ENCODE peak calls at places on chromosomes 16 and 17, in eight cellular contexts. One of them, this sample, is unnamed.

GRCh38 chr17:17815062-17815406 is 21.8 kb downstream of the SREBF1 start:
- DNase-seq in A549: no peak
- DNase-seq in ovary: no peak
- DNase-seq in cardiac muscle cell: no peak
- DNase-seq in AG09309: no peak
- DNase-seq in mucosa of descending colon: no peak
- DNase-seq in suprapubic skin: no peak
- DNase-seq in skeletal muscle cell: no peak
- DNase-seq in this sample: no peak

GRCh38 chr16:69589434-69590269 is 23.9 kb downstream of the NFAT5 start:
- DNase-seq in A549: no peak
- DNase-seq in ovary: no peak
- DNase-seq in cardiac muscle cell: peak; percentile 12
- DNase-seq in AG09309: no peak
- DNase-seq in mucosa of descending colon: no peak
- DNase-seq in suprapubic skin: no peak
- DNase-seq in skeletal muscle cell: no peak
- DNase-seq in this sample: no peak

GRCh38 chr16:26526633-26527032 is 540.1 kb upstream of the C16orf82 start:
- DNase-seq in A549: no peak
- DNase-seq in ovary: no peak
- DNase-seq in cardiac muscle cell: no peak
- DNase-seq in AG09309: no peak
- DNase-seq in mucosa of descending colon: no peak
- DNase-seq in suprapubic skin: no peak
- DNase-seq in skeletal muscle cell: no peak
- DNase-seq in this sample: no peak

GRCh38 chr17:65559802-65560627 is 1.4 kb downstream of the AXIN2 start:
- DNase-seq in A549: peak; percentile 67
- DNase-seq in ovary: peak; percentile 77
- DNase-seq in cardiac muscle cell: peak; percentile 51
- DNase-seq in AG09309: no peak
- DNase-seq in mucosa of descending colon: peak; percentile 69
- DNase-seq in suprapubic skin: no peak
- DNase-seq in skeletal muscle cell: no peak
- DNase-seq in this sample: no peak

GRCh38 chr17:12070561-12070960 is 49.9 kb downstream of the MAP2K4 start:
- DNase-seq in A549: no peak
- DNase-seq in ovary: no peak
- DNase-seq in cardiac muscle cell: peak; percentile 71
- DNase-seq in AG09309: peak; percentile 45
- DNase-seq in mucosa of descending colon: no peak
- DNase-seq in suprapubic skin: no peak
- DNase-seq in skeletal muscle cell: peak; percentile 38
- DNase-seq in this sample: peak; percentile 80

GRCh38 chr16:47045459-47045858 is 72.0 kb upstream of the DNAJA2 start:
- DNase-seq in A549: no peak
- DNase-seq in ovary: no peak
- DNase-seq in cardiac muscle cell: peak; percentile 28
- DNase-seq in AG09309: no peak
- DNase-seq in mucosa of descending colon: no peak
- DNase-seq in suprapubic skin: no peak
- DNase-seq in skeletal muscle cell: no peak
- DNase-seq in this sample: no peak

GRCh38 chr17:33125552-33125950 is 133.9 kb downstream of the SPACA3 start:
- DNase-seq in A549: no peak
- DNase-seq in ovary: no peak
- DNase-seq in cardiac muscle cell: no peak
- DNase-seq in AG09309: no peak
- DNase-seq in mucosa of descending colon: no peak
- DNase-seq in suprapubic skin: no peak
- DNase-seq in skeletal muscle cell: no peak
- DNase-seq in this sample: no peak

GRCh38 chr16:9499921-9500593 is 408.6 kb downstream of the HAPSTR1 start:
- DNase-seq in A549: no peak
- DNase-seq in ovary: no peak
- DNase-seq in cardiac muscle cell: no peak
- DNase-seq in AG09309: no peak
- DNase-seq in mucosa of descending colon: no peak
- DNase-seq in suprapubic skin: no peak
- DNase-seq in skeletal muscle cell: no peak
- DNase-seq in this sample: no peak

GRCh38 chr16:30738984-30739951 is 9.0 kb upstream of the PHKG2 start:
- DNase-seq in A549: no peak
- DNase-seq in ovary: no peak
- DNase-seq in cardiac muscle cell: no peak
- DNase-seq in AG09309: no peak
- DNase-seq in mucosa of descending colon: no peak
- DNase-seq in suprapubic skin: no peak
- DNase-seq in skeletal muscle cell: no peak
- DNase-seq in this sample: no peak

GRCh38 chr17:4554441-4554996 is 665 bp downstream of the MYBBP1A start:
- DNase-seq in A549: no peak
- DNase-seq in ovary: no peak
- DNase-seq in cardiac muscle cell: no peak
- DNase-seq in AG09309: no peak
- DNase-seq in mucosa of descending colon: no peak
- DNase-seq in suprapubic skin: no peak
- DNase-seq in skeletal muscle cell: no peak
- DNase-seq in this sample: no peak

GRCh38 chr17:79537061-79537460 is 73.8 kb downstream of the RBFOX3 start:
- DNase-seq in A549: no peak
- DNase-seq in ovary: no peak
- DNase-seq in cardiac muscle cell: no peak
- DNase-seq in AG09309: no peak
- DNase-seq in mucosa of descending colon: no peak
- DNase-seq in suprapubic skin: no peak
- DNase-seq in skeletal muscle cell: no peak
- DNase-seq in this sample: no peak

GRCh38 chr17:17063546-17064122 is 21.4 kb downstream of the MPRIP start:
- DNase-seq in A549: no peak
- DNase-seq in ovary: peak; percentile 41
- DNase-seq in cardiac muscle cell: no peak
- DNase-seq in AG09309: no peak
- DNase-seq in mucosa of descending colon: no peak
- DNase-seq in suprapubic skin: no peak
- DNase-seq in skeletal muscle cell: no peak
- DNase-seq in this sample: peak; percentile 29

GRCh38 chr17:71023631-71024030 is 854.3 kb downstream of the KCNJ2 start:
- DNase-seq in A549: no peak
- DNase-seq in ovary: no peak
- DNase-seq in cardiac muscle cell: peak; percentile 6
- DNase-seq in AG09309: no peak
- DNase-seq in mucosa of descending colon: no peak
- DNase-seq in suprapubic skin: no peak
- DNase-seq in skeletal muscle cell: no peak
- DNase-seq in this sample: peak; percentile 10

GRCh38 chr17:77790143-77790829 is 168.2 kb upstream of the TNRC6C start:
- DNase-seq in A549: no peak
- DNase-seq in ovary: no peak
- DNase-seq in cardiac muscle cell: no peak
- DNase-seq in AG09309: no peak
- DNase-seq in mucosa of descending colon: no peak
- DNase-seq in suprapubic skin: no peak
- DNase-seq in skeletal muscle cell: no peak
- DNase-seq in this sample: no peak

GRCh38 chr16:27684047-27684446 is 134.1 kb downstream of the KATNIP start:
- DNase-seq in A549: no peak
- DNase-seq in ovary: no peak
- DNase-seq in cardiac muscle cell: no peak
- DNase-seq in AG09309: no peak
- DNase-seq in mucosa of descending colon: no peak
- DNase-seq in suprapubic skin: no peak
- DNase-seq in skeletal muscle cell: no peak
- DNase-seq in this sample: no peak

GRCh38 chr16:27679899-27680298 is 130.0 kb downstream of the KATNIP start:
- DNase-seq in A549: no peak
- DNase-seq in ovary: no peak
- DNase-seq in cardiac muscle cell: no peak
- DNase-seq in AG09309: no peak
- DNase-seq in mucosa of descending colon: no peak
- DNase-seq in suprapubic skin: no peak
- DNase-seq in skeletal muscle cell: no peak
- DNase-seq in this sample: no peak

GRCh38 chr16:27678955-27679354 is 129.0 kb downstream of the KATNIP start:
- DNase-seq in A549: no peak
- DNase-seq in ovary: no peak
- DNase-seq in cardiac muscle cell: no peak
- DNase-seq in AG09309: peak; percentile 5
- DNase-seq in mucosa of descending colon: no peak
- DNase-seq in suprapubic skin: no peak
- DNase-seq in skeletal muscle cell: no peak
- DNase-seq in this sample: no peak

GRCh38 chr16:27685802-27686201 is 135.9 kb downstream of the KATNIP start:
- DNase-seq in A549: no peak
- DNase-seq in ovary: no peak
- DNase-seq in cardiac muscle cell: peak; percentile 9
- DNase-seq in AG09309: no peak
- DNase-seq in mucosa of descending colon: no peak
- DNase-seq in suprapubic skin: no peak
- DNase-seq in skeletal muscle cell: peak; percentile 67
- DNase-seq in this sample: peak; percentile 40

DNA sequence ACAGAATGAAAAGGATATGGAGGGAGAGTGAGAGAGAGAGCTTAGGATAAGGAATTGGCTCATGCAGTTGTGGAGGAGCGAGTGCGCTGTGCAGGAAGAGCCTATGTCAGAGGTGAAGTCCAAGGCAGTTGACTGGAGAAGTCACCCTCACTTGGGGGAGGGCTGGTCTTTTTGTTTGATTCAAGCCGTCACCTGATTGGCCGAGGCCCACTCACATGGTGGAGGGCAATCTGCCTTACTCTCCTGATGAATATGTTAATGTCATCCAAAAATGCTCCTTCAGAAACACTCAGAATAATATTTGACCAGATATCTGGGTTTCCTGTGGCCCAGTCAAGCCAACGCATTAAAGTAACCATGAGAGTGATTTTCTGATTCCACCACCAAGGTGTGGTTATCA is 131.7 kb downstream of the KATNIP start:
- DNase-seq in A549: no peak
- DNase-seq in ovary: no peak
- DNase-seq in cardiac muscle cell: no peak
- DNase-seq in AG09309: no peak
- DNase-seq in mucosa of descending colon: no peak
- DNase-seq in suprapubic skin: no peak
- DNase-seq in skeletal muscle cell: no peak
- DNase-seq in this sample: no peak
- H3K4me3 ChIP-seq in A549: no peak overlapping the region
- H3K4me3 ChIP-seq in ovary: no peak overlapping the region
- H3K4me3 ChIP-seq in cardiac muscle cell: no peak overlapping the region
- H3K4me3 ChIP-seq in AG09309: no peak overlapping the region
- H3K4me3 ChIP-seq in mucosa of descending colon: no peak overlapping the region
- H3K4me3 ChIP-seq in suprapubic skin: no peak overlapping the region
- H3K4me3 ChIP-seq in skeletal muscle cell: no peak overlapping the region
- H3K4me3 ChIP-seq in this sample: no peak overlapping the region

GRCh38 chr17:14298221-14298994 is 2.5 kb upstream of the HS3ST3B1 start:
- DNase-seq in A549: no peak
- DNase-seq in ovary: no peak
- DNase-seq in cardiac muscle cell: peak; percentile 37
- DNase-seq in AG09309: no peak
- DNase-seq in mucosa of descending colon: peak; percentile 52
- DNase-seq in suprapubic skin: no peak
- DNase-seq in skeletal muscle cell: no peak
- DNase-seq in this sample: no peak

GRCh38 chr17:14300628-14301278 is at the start of gene HS3ST3B1:
- DNase-seq in A549: peak; percentile 99
- DNase-seq in ovary: peak; percentile 99
- DNase-seq in cardiac muscle cell: peak; percentile 100
- DNase-seq in AG09309: peak; percentile 99
- DNase-seq in mucosa of descending colon: peak; percentile 99
- DNase-seq in suprapubic skin: peak; percentile 99
- DNase-seq in skeletal muscle cell: peak; percentile 100
- DNase-seq in this sample: peak; percentile 99

GRCh38 chr17:14301279-14301760 is 439 bp downstream of the HS3ST3B1 start:
- DNase-seq in A549: peak; percentile 25
- DNase-seq in ovary: no peak
- DNase-seq in cardiac muscle cell: no peak
- DNase-seq in AG09309: no peak
- DNase-seq in mucosa of descending colon: no peak
- DNase-seq in suprapubic skin: no peak
- DNase-seq in skeletal muscle cell: no peak
- DNase-seq in this sample: no peak

GRCh38 chr17:14297161-14297851 is 3.6 kb upstream of the HS3ST3B1 start:
- DNase-seq in A549: peak; percentile 59
- DNase-seq in ovary: peak; percentile 40
- DNase-seq in cardiac muscle cell: peak; percentile 84
- DNase-seq in AG09309: no peak
- DNase-seq in mucosa of descending colon: peak; percentile 54
- DNase-seq in suprapubic skin: no peak
- DNase-seq in skeletal muscle cell: no peak
- DNase-seq in this sample: peak; percentile 51

GRCh38 chr17:14299261-14300093 is 1.4 kb upstream of the HS3ST3B1 start:
- DNase-seq in A549: peak; percentile 23
- DNase-seq in ovary: peak; percentile 53
- DNase-seq in cardiac muscle cell: peak; percentile 75
- DNase-seq in AG09309: no peak
- DNase-seq in mucosa of descending colon: peak; percentile 71
- DNase-seq in suprapubic skin: peak; percentile 86
- DNase-seq in skeletal muscle cell: no peak
- DNase-seq in this sample: peak; percentile 69
- H3K4me3 ChIP-seq in A549: peak overlapping the region; percentile 17
- H3K4me3 ChIP-seq in ovary: peak overlapping the region; percentile 4
- H3K4me3 ChIP-seq in cardiac muscle cell: peak overlapping the region; percentile 24
- H3K4me3 ChIP-seq in AG09309: peak overlapping the region; percentile 65
- H3K4me3 ChIP-seq in mucosa of descending colon: no peak overlapping the region
- H3K4me3 ChIP-seq in suprapubic skin: peak overlapping the region; percentile 79
- H3K4me3 ChIP-seq in skeletal muscle cell: peak overlapping the region; percentile 93
- H3K4me3 ChIP-seq in this sample: peak overlapping the region; percentile 37

GRCh38 chr17:29587591-29587990 is 1.9 kb downstream of the GIT1 start:
- DNase-seq in A549: no peak
- DNase-seq in ovary: no peak
- DNase-seq in cardiac muscle cell: no peak
- DNase-seq in AG09309: no peak
- DNase-seq in mucosa of descending colon: no peak
- DNase-seq in suprapubic skin: no peak
- DNase-seq in skeletal muscle cell: no peak
- DNase-seq in this sample: no peak
- H3K4me3 ChIP-seq in A549: peak overlapping the region; percentile 82
- H3K4me3 ChIP-seq in ovary: no peak overlapping the region
- H3K4me3 ChIP-seq in cardiac muscle cell: no peak overlapping the region
- H3K4me3 ChIP-seq in AG09309: peak overlapping the region; percentile 89
- H3K4me3 ChIP-seq in mucosa of descending colon: no peak overlapping the region
- H3K4me3 ChIP-seq in suprapubic skin: peak overlapping the region; percentile 88
- H3K4me3 ChIP-seq in skeletal muscle cell: peak overlapping the region; percentile 61
- H3K4me3 ChIP-seq in this sample: peak overlapping the region; percentile 90

GRCh38 chr16:3085868-3086595 is 13.1 kb downstream of the ZSCAN10 start:
- DNase-seq in A549: no peak
- DNase-seq in ovary: no peak
- DNase-seq in cardiac muscle cell: no peak
- DNase-seq in AG09309: no peak
- DNase-seq in mucosa of descending colon: peak; percentile 7
- DNase-seq in suprapubic skin: no peak
- DNase-seq in skeletal muscle cell: no peak
- DNase-seq in this sample: no peak
- H3K4me3 ChIP-seq in A549: no peak overlapping the region
- H3K4me3 ChIP-seq in ovary: no peak overlapping the region
- H3K4me3 ChIP-seq in cardiac muscle cell: no peak overlapping the region
- H3K4me3 ChIP-seq in AG09309: no peak overlapping the region
- H3K4me3 ChIP-seq in mucosa of descending colon: no peak overlapping the region
- H3K4me3 ChIP-seq in suprapubic skin: peak overlapping the region; percentile 17
- H3K4me3 ChIP-seq in skeletal muscle cell: no peak overlapping the region
- H3K4me3 ChIP-seq in this sample: no peak overlapping the region

GRCh38 chr16:88650749-88651275 is at the start of gene CYBA:
- DNase-seq in A549: peak; percentile 87
- DNase-seq in ovary: no peak
- DNase-seq in cardiac muscle cell: peak; percentile 71
- DNase-seq in AG09309: no peak
- DNase-seq in mucosa of descending colon: peak; percentile 95
- DNase-seq in suprapubic skin: no peak
- DNase-seq in skeletal muscle cell: no peak
- DNase-seq in this sample: peak; percentile 66
- H3K4me3 ChIP-seq in A549: peak within 1 kb of the TSS; percentile 94
- H3K4me3 ChIP-seq in ovary: peak within 1 kb of the TSS; percentile 62
- H3K4me3 ChIP-seq in cardiac muscle cell: peak within 1 kb of the TSS; percentile 63
- H3K4me3 ChIP-seq in AG09309: peak within 1 kb of the TSS; percentile 81
- H3K4me3 ChIP-seq in mucosa of descending colon: peak within 1 kb of the TSS; percentile 45
- H3K4me3 ChIP-seq in suprapubic skin: peak within 1 kb of the TSS; percentile 56
- H3K4me3 ChIP-seq in skeletal muscle cell: peak within 1 kb of the TSS; percentile 60
- H3K4me3 ChIP-seq in this sample: peak within 1 kb of the TSS; percentile 76